ENCODE peak calls at places on chromosomes 6 and 20, in ten cellular contexts. C is psoas muscle; T is heart left ventricle; E is foreskin fibroblast; P is HCT116; I is kidney epithelial cell; O is GM23338; N is lung; A is CD8-positive, alpha-beta T cell; U is cardiac muscle cell. Z is an unnamed sample.

GRCh38 chr6:161151660-161152526 is 122.0 kb downstream of the AGPAT4 start:
- DNase-seq in C (no peak), U (no peak), N (no peak), P (no peak), I (no peak), O (no peak), E (no peak), A (no peak), T (no peak), Z (no peak)

GRCh38 chr20:25706793-25707192 is 10.1 kb upstream of the ZNF337 start:
- DNase-seq in A (peak; percentile 25), P (no peak), N (no peak), I (no peak), C (no peak), E (no peak), O (no peak), T (no peak), U (no peak), Z (no peak)

GRCh38 chr6:111870054-111870750 is 3.0 kb downstream of the FYN start:
- DNase-seq in P (no peak), O (peak; percentile 54), N (no peak), E (no peak), C (no peak), U (no peak), T (no peak), A (no peak), I (no peak), Z (no peak)

GRCh38 chr6:33076406-33076934 is 680 bp downstream of the HLA-DPB1 start:
- DNase-seq in T (no peak), I (no peak), E (no peak), O (no peak), P (no peak), A (no peak), C (no peak), U (no peak), N (no peak), Z (no peak)

GRCh38 chr6:116073765-116074450 is 13.2 kb upstream of the FRK start:
- DNase-seq in N (no peak), P (no peak), E (peak; percentile 61), T (no peak), A (no peak), O (no peak), U (no peak), C (no peak), I (peak; percentile 51), Z (no peak)

GRCh38 chr6:42405025-42405424 is 46.7 kb downstream of the TRERF1 start:
- DNase-seq in E (peak; percentile 73), O (peak; percentile 51), T (no peak), I (no peak), U (peak; percentile 24), C (no peak), N (no peak), A (no peak), P (no peak), Z (no peak)

GRCh38 chr6:7647504-7647903 is 57.5 kb downstream of the SNRNP48 start:
- DNase-seq in A (no peak), N (no peak), P (no peak), C (no peak), E (no peak), O (no peak), U (no peak), I (no peak), T (no peak), Z (no peak)

GRCh38 chr6:55713411-55713810 is 134.4 kb upstream of the HMGCLL1 start:
- DNase-seq in U (peak; percentile 13), N (no peak), C (no peak), I (no peak), A (no peak), T (no peak), E (peak; percentile 59), O (no peak), P (no peak), Z (no peak)

GRCh38 chr6:75081920-75082319 is 123.9 kb downstream of the COL12A1 start:
- DNase-seq in U (no peak), A (no peak), C (no peak), O (no peak), N (no peak), E (peak; percentile 61), I (no peak), P (no peak), T (no peak), Z (no peak)

GRCh38 chr20:44394520-44395182 is 39.2 kb downstream of the HNF4A start:
- DNase-seq in N (no peak), U (peak; percentile 86), I (no peak), P (no peak), A (no peak), T (no peak), C (no peak), E (no peak), O (no peak), Z (no peak)

GRCh38 chr6:107624541-107624940 is 134.6 kb downstream of the SOBP start:
- DNase-seq in T (no peak), N (no peak), E (no peak), U (no peak), C (no peak), I (peak; percentile 18), O (no peak), P (no peak), A (no peak), Z (no peak)

GRCh38 chr6:138833819-138834539 is 38.1 kb downstream of the ECT2L start:
- DNase-seq in I (no peak), T (peak; percentile 70), N (no peak), E (no peak), C (no peak), U (peak; percentile 95), O (no peak), A (no peak), P (no peak), Z (no peak)

GRCh38 chr6:86782328-86782727 is 155.0 kb upstream of the HTR1E start:
- DNase-seq in I (no peak), P (no peak), A (no peak), T (no peak), E (no peak), O (peak; percentile 23), C (no peak), U (no peak), N (no peak), Z (no peak)
- TF ChIP-seq CTCF in I (no peak), P (no peak), A (no peak), T (no peak), E (no peak), O (peak; percentile 23), C (no peak), U (no peak), N (no peak), Z (no peak)

DNA sequence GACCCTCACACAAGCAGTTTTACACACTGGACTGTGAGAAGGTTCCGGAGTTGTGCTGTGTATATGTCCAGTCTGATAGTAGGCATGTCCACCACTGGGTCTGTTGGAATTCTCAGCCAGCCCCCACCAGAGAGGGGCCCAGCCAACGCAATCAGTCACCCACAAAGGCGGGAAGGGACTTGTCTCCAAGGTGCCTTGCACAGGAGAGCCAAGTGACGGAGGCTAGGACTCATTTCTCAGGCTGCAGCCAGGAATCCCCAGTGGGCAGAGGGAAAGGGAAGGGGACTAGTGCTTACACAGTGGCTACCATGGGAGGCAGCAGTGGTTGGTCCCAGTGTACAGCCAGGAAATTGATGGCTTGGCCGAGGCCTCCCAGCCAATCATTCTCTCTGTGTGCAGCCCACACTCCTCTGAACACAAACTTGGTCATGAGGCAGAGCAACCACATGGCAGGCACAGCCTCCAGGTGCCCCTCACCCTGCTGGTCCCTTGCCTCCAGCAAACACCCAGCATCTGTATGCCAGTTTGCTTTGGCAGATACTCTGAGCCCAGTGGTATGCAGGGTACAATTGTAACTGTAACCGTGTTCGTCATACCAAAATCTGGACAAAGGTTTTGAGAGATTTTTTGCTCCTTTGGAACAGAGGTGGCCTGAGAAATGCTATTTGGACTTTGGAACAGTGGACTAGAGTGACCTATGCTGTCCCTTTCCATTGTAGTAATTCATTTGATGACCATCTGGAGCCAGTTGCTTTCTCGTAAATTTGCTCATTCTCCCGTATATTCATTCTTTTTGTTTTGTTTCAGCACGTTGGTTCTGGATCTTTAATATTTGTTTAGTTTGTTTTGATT is 72.9 kb upstream of the MYL9 start:
- DNase-seq in U (no peak), A (no peak), N (no peak), O (no peak), E (no peak), P (no peak), I (no peak), C (no peak), T (peak; percentile 33), Z (no peak)
- H3K4me3 ChIP-seq in U (no peak overlapping the region), A (no peak overlapping the region), N (no peak overlapping the region), O (no peak overlapping the region), E (no peak overlapping the region), P (no peak overlapping the region), I (no peak overlapping the region), C (peak overlapping the region; percentile 3), T (no peak overlapping the region), Z (no peak overlapping the region)

GRCh38 chr6:19918436-19918835 is 81.3 kb downstream of the ID4 start:
- DNase-seq in U (no peak), O (no peak), A (no peak), E (no peak), I (no peak), C (no peak), T (no peak), P (no peak), N (no peak), Z (no peak)
- TF ChIP-seq CTCF in U (no peak), O (no peak), A (no peak), E (no peak), I (no peak), C (no peak), T (no peak), P (no peak), N (no peak), Z (no peak)

GRCh38 chr6:38168126-38168525 is 348.6 kb downstream of the ZFAND3 start:
- DNase-seq in U (no peak), A (no peak), E (no peak), T (no peak), I (no peak), O (no peak), N (no peak), P (no peak), C (no peak), Z (no peak)

GRCh38 chr6:38170666-38171065 is 351.1 kb downstream of the ZFAND3 start:
- DNase-seq in U (no peak), C (no peak), O (no peak), I (no peak), E (no peak), T (no peak), A (no peak), N (no peak), P (no peak), Z (no peak)

GRCh38 chr6:38168699-38169098 is 349.2 kb downstream of the ZFAND3 start:
- DNase-seq in I (no peak), T (no peak), N (no peak), P (no peak), C (no peak), E (no peak), U (no peak), A (no peak), O (no peak), Z (no peak)

GRCh38 chr6:38169826-38170526 is 350.4 kb downstream of the ZFAND3 start:
- DNase-seq in O (peak; percentile 63), E (no peak), C (no peak), U (no peak), A (no peak), P (no peak), I (no peak), T (no peak), N (no peak), Z (no peak)

DNA sequence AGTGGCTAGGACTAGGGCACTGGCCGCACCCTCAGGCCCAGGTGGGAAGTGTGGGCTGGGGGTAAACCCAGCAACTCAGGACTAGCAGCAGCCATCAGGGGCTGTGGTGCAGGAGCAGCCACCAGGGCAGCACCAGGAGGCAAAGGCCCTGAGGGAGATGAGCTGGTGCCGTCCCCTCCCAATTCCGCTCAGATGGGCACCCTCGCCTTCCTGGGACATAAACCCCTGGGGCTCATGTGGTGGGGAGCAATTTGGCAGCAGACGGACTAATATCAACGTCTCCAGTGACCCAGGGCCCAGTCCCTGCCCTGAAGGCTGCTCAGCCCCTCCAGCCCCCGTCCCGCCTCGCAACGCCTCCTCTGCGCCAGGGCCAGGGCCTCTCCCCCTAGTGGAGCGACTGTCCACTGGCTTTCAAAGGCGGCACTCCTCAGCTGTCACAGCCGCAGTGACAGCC is 349.7 kb downstream of the ZFAND3 start:
- DNase-seq in I (no peak), P (no peak), A (no peak), E (no peak), N (no peak), U (no peak), C (no peak), T (no peak), O (peak; percentile 52), Z (no peak)
- H3K4me3 ChIP-seq in I (no peak overlapping the region), P (no peak overlapping the region), A (no peak overlapping the region), E (no peak overlapping the region), N (no peak overlapping the region), U (no peak overlapping the region), C (no peak overlapping the region), T (no peak overlapping the region), O (no peak overlapping the region), Z (no peak overlapping the region)

Z was measured in AG09309.